ENCODE peak calls at places on chromosomes 4 and X, in four cellular contexts. C is memory B cell; F is activated CD4-positive, alpha-beta T cell treated with anti-CD3 and anti-CD28 coated beads, Interleukin-2, amount 50 U/mL, for 4 hours; U is activated CD4-positive, alpha-beta memory T cell treated with anti-CD3 and anti-CD28 coated beads for 36 hours. S is an unnamed sample.

GRCh38 chr4:184860018-184860530 is 34.3 kb upstream of the ACSL1 start:
- DNase-seq in C (no peak), F (no peak), U (no peak), S (no peak)

GRCh38 chr4:119135721-119136121 is at the start of gene MYOZ2:
- DNase-seq in C (no peak), F (no peak), U (no peak), S (no peak)

GRCh38 chr4:107935246-107935645 is 3.9 kb downstream of the CYP2U1 start:
- DNase-seq in C (no peak), F (no peak), U (no peak), S (no peak)

GRCh38 chrX:21528076-21528475 is 130.1 kb downstream of the KLHL34 start:
- DNase-seq in C (no peak), F (no peak), U (no peak), S (no peak)

GRCh38 chr4:148116264-148116663 is 325.9 kb downstream of the NR3C2 start:
- DNase-seq in C (no peak), F (no peak), U (no peak), S (peak)

GRCh38 chrX:31679861-31680260 is 608.0 kb upstream of the FTHL17 start:
- DNase-seq in C (no peak), F (no peak), U (no peak), S (no peak)

GRCh38 chr4:87882321-87882720 is 49.6 kb downstream of the MEPE start:
- DNase-seq in C (no peak), F (no peak), U (no peak), S (no peak)

GRCh38 chrX:138986866-138987265 is 275.3 kb upstream of the FGF13 start:
- DNase-seq in C (no peak), F (no peak), U (no peak), S (no peak)

GRCh38 chr4:150007512-150007911 is 70.7 kb upstream of the DCLK2 start:
- DNase-seq in C (no peak), F (no peak), U (no peak), S (no peak)

GRCh38 chr4:2794707-2795557 is 2.0 kb downstream of the SH3BP2 start:
- DNase-seq in C (no peak), F (no peak), U (no peak), S (no peak)

GRCh38 chrX:50838820-50839600 is 25.0 kb upstream of the SHROOM4 start:
- DNase-seq in C (no peak), F (no peak), U (no peak), S (no peak)

GRCh38 chr4:76420901-76421581 is at the start of gene CCDC158:
- DNase-seq in C (no peak), F (no peak), U (peak), S (no peak)

GRCh38 chrX:78029663-78030062 is 60.2 kb upstream of the PGAM4 start:
- DNase-seq in C (no peak), F (no peak), U (peak), S (peak)

GRCh38 chr4:145531193-145531592 is 49.5 kb downstream of the SMAD1 start:
- DNase-seq in C (no peak), F (no peak), U (no peak), S (no peak)

GRCh38 chrX:66110112-66110511 is 53.9 kb upstream of the HEPH start:
- DNase-seq in C (no peak), F (no peak), U (peak), S (no peak)

GRCh38 chr4:125132281-125132680 is 182.5 kb upstream of the FAT4 start:
- DNase-seq in C (no peak), F (no peak), U (no peak), S (peak)

GRCh38 chr4:21569638-21570037 is 378.9 kb downstream of the KCNIP4 start:
- DNase-seq in C (no peak), F (no peak), U (no peak), S (no peak)

GRCh38 chr4:79763486-79764075 is 309.4 kb downstream of the ANTXR2 start:
- DNase-seq in C (no peak), F (no peak), U (no peak), S (no peak)

GRCh38 chrX:2965965-2966364 is 36.8 kb upstream of the ARSD start:
- DNase-seq in C (no peak), F (no peak), U (peak), S (no peak)

GRCh38 chrX:4622768-4623167 is 909.3 kb upstream of the PRKX start:
- DNase-seq in C (no peak), F (no peak), U (no peak), S (no peak)

GRCh38 chr4:108432418-108432817 is 188.0 kb upstream of the RPL34 start:
- DNase-seq in C (no peak), F (no peak), U (no peak), S (no peak)

GRCh38 chr4:110211007-110211769 is 12.8 kb upstream of the ELOVL6 start:
- DNase-seq in C (no peak), F (peak), U (peak), S (no peak)

GRCh38 chr4:21901831-21902230 is 46.7 kb downstream of the KCNIP4 start:
- DNase-seq in C (no peak), F (no peak), U (no peak), S (no peak)

GRCh38 chr4:15942283-15942682 is 3.7 kb upstream of the FGFBP1 start:
- DNase-seq in C (no peak), F (no peak), U (no peak), S (no peak)